ENCODE peak calls at places on chromosomes 11 and 22, in nine cellular contexts. One of them, this sample, is unnamed.

GRCh38 chr22:26170795-26171194 is 1.5 kb downstream of the SEZ6L start:
- DNase-seq in cardiac muscle cell: peak; percentile 85
- DNase-seq in neural progenitor cell: peak; percentile 85
- DNase-seq in A549: no peak
- DNase-seq in stomach: no peak
- DNase-seq in tibial nerve: no peak
- DNase-seq in skeletal muscle cell: no peak
- DNase-seq in esophagus squamous epithelium: no peak
- DNase-seq in CD4-positive, alpha-beta memory T cell: no peak
- DNase-seq in this sample: peak; percentile 24

GRCh38 chr11:115267871-115268270 is 236.3 kb downstream of the CADM1 start:
- DNase-seq in esophagus squamous epithelium: no peak
- DNase-seq in neural progenitor cell: no peak
- DNase-seq in skeletal muscle cell: no peak
- DNase-seq in stomach: no peak
- DNase-seq in cardiac muscle cell: no peak
- DNase-seq in CD4-positive, alpha-beta memory T cell: no peak
- DNase-seq in A549: no peak
- DNase-seq in tibial nerve: no peak
- DNase-seq in this sample: no peak

GRCh38 chr11:27296406-27296994 is 66.5 kb downstream of the CCDC34 start:
- DNase-seq in skeletal muscle cell: no peak
- DNase-seq in cardiac muscle cell: peak; percentile 64
- DNase-seq in A549: peak; percentile 36
- DNase-seq in CD4-positive, alpha-beta memory T cell: no peak
- DNase-seq in stomach: no peak
- DNase-seq in tibial nerve: no peak
- DNase-seq in esophagus squamous epithelium: no peak
- DNase-seq in neural progenitor cell: peak; percentile 62
- DNase-seq in this sample: no peak

GRCh38 chr22:29870574-29870973 is 12.4 kb upstream of the MTMR3 start:
- DNase-seq in esophagus squamous epithelium: no peak
- DNase-seq in skeletal muscle cell: no peak
- DNase-seq in stomach: no peak
- DNase-seq in neural progenitor cell: no peak
- DNase-seq in cardiac muscle cell: no peak
- DNase-seq in CD4-positive, alpha-beta memory T cell: no peak
- DNase-seq in tibial nerve: no peak
- DNase-seq in A549: no peak
- DNase-seq in this sample: no peak

GRCh38 chr11:12674571-12674935 is 332 bp downstream of the TEAD1 start:
- DNase-seq in CD4-positive, alpha-beta memory T cell: no peak
- DNase-seq in A549: no peak
- DNase-seq in skeletal muscle cell: no peak
- DNase-seq in cardiac muscle cell: peak; percentile 60
- DNase-seq in neural progenitor cell: no peak
- DNase-seq in esophagus squamous epithelium: no peak
- DNase-seq in tibial nerve: no peak
- DNase-seq in stomach: peak; percentile 40
- DNase-seq in this sample: peak; percentile 38

GRCh38 chr22:37310815-37311595 is 28.7 kb downstream of the CYTH4 start:
- DNase-seq in CD4-positive, alpha-beta memory T cell: no peak
- DNase-seq in A549: no peak
- DNase-seq in neural progenitor cell: no peak
- DNase-seq in skeletal muscle cell: no peak
- DNase-seq in tibial nerve: no peak
- DNase-seq in stomach: no peak
- DNase-seq in cardiac muscle cell: no peak
- DNase-seq in esophagus squamous epithelium: no peak
- DNase-seq in this sample: no peak

GRCh38 chr11:31974737-31975136 is 116.1 kb upstream of the RCN1 start:
- DNase-seq in stomach: no peak
- DNase-seq in cardiac muscle cell: no peak
- DNase-seq in CD4-positive, alpha-beta memory T cell: no peak
- DNase-seq in neural progenitor cell: no peak
- DNase-seq in tibial nerve: no peak
- DNase-seq in esophagus squamous epithelium: no peak
- DNase-seq in A549: no peak
- DNase-seq in skeletal muscle cell: peak; percentile 79
- DNase-seq in this sample: no peak

GRCh38 chr11:111851636-111852035 is 19.7 kb downstream of the ALG9 start:
- DNase-seq in cardiac muscle cell: no peak
- DNase-seq in esophagus squamous epithelium: no peak
- DNase-seq in stomach: no peak
- DNase-seq in neural progenitor cell: peak; percentile 15
- DNase-seq in tibial nerve: no peak
- DNase-seq in skeletal muscle cell: no peak
- DNase-seq in A549: no peak
- DNase-seq in CD4-positive, alpha-beta memory T cell: no peak
- DNase-seq in this sample: no peak

GRCh38 chr11:97722065-97722464 is 1298.7 kb upstream of the CNTN5 start:
- DNase-seq in skeletal muscle cell: peak; percentile 94
- DNase-seq in neural progenitor cell: no peak
- DNase-seq in esophagus squamous epithelium: no peak
- DNase-seq in CD4-positive, alpha-beta memory T cell: no peak
- DNase-seq in A549: no peak
- DNase-seq in cardiac muscle cell: no peak
- DNase-seq in stomach: no peak
- DNase-seq in tibial nerve: no peak
- DNase-seq in this sample: no peak

GRCh38 chr22:38132794-38133193 is 22.3 kb upstream of the BAIAP2L2 start:
- DNase-seq in CD4-positive, alpha-beta memory T cell: no peak
- DNase-seq in neural progenitor cell: no peak
- DNase-seq in skeletal muscle cell: no peak
- DNase-seq in stomach: no peak
- DNase-seq in tibial nerve: no peak
- DNase-seq in esophagus squamous epithelium: no peak
- DNase-seq in cardiac muscle cell: no peak
- DNase-seq in A549: no peak
- DNase-seq in this sample: no peak

DNA sequence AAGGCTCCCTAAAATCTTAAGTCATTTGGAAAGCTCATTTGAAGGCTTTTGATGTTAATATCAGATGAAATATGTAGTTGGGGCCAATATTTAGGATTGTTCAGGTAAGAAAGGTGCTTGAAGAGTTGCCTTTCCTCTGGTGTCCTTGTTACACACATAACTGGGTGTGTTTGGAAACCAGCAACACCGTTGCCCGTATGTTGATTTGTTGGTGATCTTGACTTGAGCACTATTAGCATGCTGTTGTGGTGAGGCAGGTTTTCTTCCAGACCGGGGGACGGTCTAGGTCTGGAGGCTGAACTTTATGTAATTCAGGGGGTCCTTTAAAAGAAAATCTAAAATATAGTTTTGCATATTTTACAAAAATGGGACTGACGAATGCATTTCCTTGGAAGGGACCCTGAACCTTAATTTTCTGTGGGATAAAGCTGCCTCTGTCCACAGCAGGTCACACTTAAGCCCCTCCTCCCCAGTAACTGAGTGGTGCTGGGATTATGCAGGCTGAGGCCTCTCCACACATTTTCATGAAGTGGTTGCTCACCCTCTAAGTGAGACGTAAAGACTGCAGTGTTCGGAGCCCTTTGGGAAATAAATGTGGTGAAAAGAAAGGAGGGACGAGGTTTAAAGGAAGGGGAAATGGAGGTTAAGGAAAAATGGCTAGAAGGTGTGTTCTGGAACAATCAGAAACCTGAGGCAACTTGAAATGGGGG is 1.8 kb downstream of the YWHAH start:
- DNase-seq in A549: no peak
- DNase-seq in CD4-positive, alpha-beta memory T cell: no peak
- DNase-seq in cardiac muscle cell: peak; percentile 60
- DNase-seq in skeletal muscle cell: no peak
- DNase-seq in tibial nerve: no peak
- DNase-seq in neural progenitor cell: peak; percentile 39
- DNase-seq in stomach: no peak
- DNase-seq in esophagus squamous epithelium: no peak
- DNase-seq in this sample: no peak
- H3K4me3 ChIP-seq in A549: peak overlapping the region; percentile 96
- H3K4me3 ChIP-seq in CD4-positive, alpha-beta memory T cell: no peak overlapping the region
- H3K4me3 ChIP-seq in cardiac muscle cell: peak overlapping the region; percentile 95
- H3K4me3 ChIP-seq in skeletal muscle cell: peak overlapping the region; percentile 63
- H3K4me3 ChIP-seq in tibial nerve: peak overlapping the region; percentile 91
- H3K4me3 ChIP-seq in neural progenitor cell: peak overlapping the region; percentile 98
- H3K4me3 ChIP-seq in stomach: peak overlapping the region; percentile 99
- H3K4me3 ChIP-seq in esophagus squamous epithelium: peak overlapping the region; percentile 70
- H3K4me3 ChIP-seq in this sample: peak overlapping the region; percentile 85

GRCh38 chr11:130786987-130787688 is 129.1 kb downstream of the SNX19 start:
- DNase-seq in stomach: no peak
- DNase-seq in skeletal muscle cell: no peak
- DNase-seq in CD4-positive, alpha-beta memory T cell: no peak
- DNase-seq in A549: no peak
- DNase-seq in esophagus squamous epithelium: no peak
- DNase-seq in tibial nerve: no peak
- DNase-seq in cardiac muscle cell: no peak
- DNase-seq in neural progenitor cell: no peak
- DNase-seq in this sample: no peak
- H3K4me3 ChIP-seq in stomach: no peak overlapping the region
- H3K4me3 ChIP-seq in skeletal muscle cell: no peak overlapping the region
- H3K4me3 ChIP-seq in CD4-positive, alpha-beta memory T cell: no peak overlapping the region
- H3K4me3 ChIP-seq in A549: no peak overlapping the region
- H3K4me3 ChIP-seq in esophagus squamous epithelium: no peak overlapping the region
- H3K4me3 ChIP-seq in tibial nerve: no peak overlapping the region
- H3K4me3 ChIP-seq in cardiac muscle cell: no peak overlapping the region
- H3K4me3 ChIP-seq in neural progenitor cell: no peak overlapping the region
- H3K4me3 ChIP-seq in this sample: no peak overlapping the region

DNA sequence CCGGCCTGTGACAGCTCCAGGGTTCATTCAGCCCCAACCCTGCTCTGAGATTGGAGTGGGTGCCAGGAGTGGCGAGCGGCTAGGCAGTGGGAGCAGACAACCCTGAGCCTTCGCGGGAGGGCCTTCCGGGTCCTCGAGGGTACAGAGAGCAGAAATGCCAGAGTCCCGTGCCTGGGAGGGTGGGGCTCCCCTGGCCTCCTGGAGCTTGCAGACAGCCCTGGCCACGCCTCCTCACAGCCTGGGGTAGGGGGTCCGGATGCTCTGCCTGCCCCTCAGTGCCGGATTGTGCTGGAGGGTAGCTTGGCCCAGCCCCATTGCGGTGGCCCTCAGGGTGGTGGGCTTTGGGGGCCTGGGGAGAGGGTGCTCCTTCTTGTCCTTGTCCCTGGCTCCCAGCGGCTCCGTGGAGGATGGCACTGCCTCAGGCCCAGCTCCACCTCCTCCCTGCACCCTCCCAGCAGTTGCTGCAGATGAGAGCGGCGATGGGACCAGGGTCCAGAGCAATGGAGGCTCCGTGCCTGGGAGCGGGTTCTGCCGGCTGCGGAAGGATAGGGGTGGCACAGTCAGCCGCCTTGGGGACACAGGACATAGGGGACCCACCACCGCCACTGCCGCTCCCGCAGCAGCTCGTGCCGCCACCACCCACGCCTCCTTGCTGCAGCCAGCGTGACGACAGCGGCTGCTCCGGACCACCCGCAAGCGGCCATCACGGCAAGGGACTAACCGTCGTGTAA is 34.9 kb upstream of the OR10G7 start:
- DNase-seq in neural progenitor cell: no peak
- DNase-seq in skeletal muscle cell: no peak
- DNase-seq in stomach: no peak
- DNase-seq in cardiac muscle cell: no peak
- DNase-seq in esophagus squamous epithelium: no peak
- DNase-seq in A549: peak; percentile 10
- DNase-seq in tibial nerve: no peak
- DNase-seq in CD4-positive, alpha-beta memory T cell: peak; percentile 33
- DNase-seq in this sample: peak; percentile 78
- H3K4me3 ChIP-seq in neural progenitor cell: no peak overlapping the region
- H3K4me3 ChIP-seq in skeletal muscle cell: peak overlapping the region; percentile 51
- H3K4me3 ChIP-seq in stomach: peak overlapping the region; percentile 37
- H3K4me3 ChIP-seq in cardiac muscle cell: no peak overlapping the region
- H3K4me3 ChIP-seq in esophagus squamous epithelium: no peak overlapping the region
- H3K4me3 ChIP-seq in A549: peak overlapping the region; percentile 45
- H3K4me3 ChIP-seq in tibial nerve: peak overlapping the region; percentile 51
- H3K4me3 ChIP-seq in CD4-positive, alpha-beta memory T cell: no peak overlapping the region
- H3K4me3 ChIP-seq in this sample: peak overlapping the region; percentile 69

GRCh38 chr22:35314161-35314942 is 14.7 kb downstream of the TOM1 start:
- DNase-seq in stomach: no peak
- DNase-seq in neural progenitor cell: no peak
- DNase-seq in skeletal muscle cell: no peak
- DNase-seq in esophagus squamous epithelium: no peak
- DNase-seq in cardiac muscle cell: no peak
- DNase-seq in A549: no peak
- DNase-seq in CD4-positive, alpha-beta memory T cell: no peak
- DNase-seq in tibial nerve: no peak
- DNase-seq in this sample: no peak

GRCh38 chr22:35311551-35311999 is 11.9 kb downstream of the TOM1 start:
- DNase-seq in esophagus squamous epithelium: no peak
- DNase-seq in neural progenitor cell: no peak
- DNase-seq in stomach: no peak
- DNase-seq in tibial nerve: no peak
- DNase-seq in A549: no peak
- DNase-seq in CD4-positive, alpha-beta memory T cell: no peak
- DNase-seq in cardiac muscle cell: no peak
- DNase-seq in skeletal muscle cell: no peak
- DNase-seq in this sample: no peak

GRCh38 chr22:35312198-35313059 is 12.7 kb downstream of the TOM1 start:
- DNase-seq in cardiac muscle cell: peak; percentile 40
- DNase-seq in skeletal muscle cell: no peak
- DNase-seq in CD4-positive, alpha-beta memory T cell: no peak
- DNase-seq in stomach: no peak
- DNase-seq in A549: no peak
- DNase-seq in neural progenitor cell: no peak
- DNase-seq in esophagus squamous epithelium: no peak
- DNase-seq in tibial nerve: no peak
- DNase-seq in this sample: no peak

GRCh38 chr22:35315141-35315854 is 15.6 kb downstream of the TOM1 start:
- DNase-seq in stomach: no peak
- DNase-seq in neural progenitor cell: no peak
- DNase-seq in tibial nerve: peak; percentile 5
- DNase-seq in cardiac muscle cell: no peak
- DNase-seq in CD4-positive, alpha-beta memory T cell: no peak
- DNase-seq in esophagus squamous epithelium: no peak
- DNase-seq in A549: no peak
- DNase-seq in skeletal muscle cell: no peak
- DNase-seq in this sample: no peak

DNA sequence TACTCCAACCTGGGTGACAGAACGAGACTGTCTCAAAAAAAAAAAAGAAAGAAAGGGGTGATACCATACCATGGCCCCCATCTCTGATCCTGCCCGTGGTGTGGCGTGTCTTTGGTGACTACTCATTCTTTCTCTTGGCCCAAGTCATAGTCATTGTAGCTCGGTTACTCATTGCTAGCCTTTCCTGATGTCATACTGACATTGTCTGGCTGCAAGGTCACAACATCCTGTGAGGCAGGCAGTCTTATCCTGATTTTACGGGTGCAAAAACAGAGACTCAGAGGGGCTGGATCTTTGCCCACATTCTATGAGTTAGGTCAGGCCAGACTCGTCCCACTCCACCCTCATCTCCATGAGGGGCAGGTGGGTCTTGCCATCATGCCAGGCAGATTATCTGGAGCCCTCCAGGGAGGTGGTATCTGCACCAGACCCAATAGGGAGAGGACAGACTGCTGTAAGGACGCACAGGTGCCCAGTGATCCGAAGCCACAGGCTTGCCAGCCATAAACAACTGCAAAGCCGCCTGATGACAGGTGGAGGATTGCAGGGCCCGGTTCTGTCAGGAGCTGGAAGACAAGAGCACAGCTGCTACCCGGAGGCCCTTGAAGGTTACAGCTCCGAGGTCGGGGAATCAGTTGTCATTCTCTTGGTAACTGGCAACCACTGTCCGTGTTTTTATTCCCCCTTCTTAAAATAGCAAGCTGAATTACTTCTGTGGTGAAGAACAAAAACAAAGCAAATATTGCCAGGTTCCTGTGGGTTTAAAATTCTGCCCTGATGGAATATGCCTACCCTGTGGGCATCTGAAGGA is 13.8 kb downstream of the TOM1 start:
- DNase-seq in stomach: peak; percentile 24
- DNase-seq in CD4-positive, alpha-beta memory T cell: no peak
- DNase-seq in neural progenitor cell: no peak
- DNase-seq in A549: peak; percentile 21
- DNase-seq in esophagus squamous epithelium: no peak
- DNase-seq in skeletal muscle cell: peak; percentile 75
- DNase-seq in cardiac muscle cell: peak; percentile 55
- DNase-seq in tibial nerve: peak; percentile 9
- DNase-seq in this sample: no peak
- H3K4me3 ChIP-seq in stomach: no peak overlapping the region
- H3K4me3 ChIP-seq in CD4-positive, alpha-beta memory T cell: no peak overlapping the region
- H3K4me3 ChIP-seq in neural progenitor cell: no peak overlapping the region
- H3K4me3 ChIP-seq in A549: no peak overlapping the region
- H3K4me3 ChIP-seq in esophagus squamous epithelium: no peak overlapping the region
- H3K4me3 ChIP-seq in skeletal muscle cell: no peak overlapping the region
- H3K4me3 ChIP-seq in cardiac muscle cell: no peak overlapping the region
- H3K4me3 ChIP-seq in tibial nerve: no peak overlapping the region
- H3K4me3 ChIP-seq in this sample: no peak overlapping the region

This sample was measured in testis.